ENCODE peak calls at places on chromosomes 16 and 17, in four cellular contexts. One of them, this sample, is unnamed.

GRCh38 chr16:1541293-1542165 is 8.1 kb downstream of the TMEM204 start:
- DNase-seq in IMR-90: no peak
- DNase-seq in ELR: no peak
- DNase-seq in T-helper 1 cell: no peak
- DNase-seq in this sample: no peak

GRCh38 chr16:35908942-35909341 is 2449.5 kb downstream of the TP53TG3F start:
- DNase-seq in ELR: peak
- DNase-seq in IMR-90: no peak
- DNase-seq in T-helper 1 cell: no peak
- DNase-seq in this sample: no peak

GRCh38 chr17:79341816-79342215 is 267.2 kb downstream of the ENGASE start:
- DNase-seq in IMR-90: no peak
- DNase-seq in ELR: no peak
- DNase-seq in T-helper 1 cell: no peak
- DNase-seq in this sample: no peak

GRCh38 chr17:40791808-40792436 is 7.8 kb downstream of the KRT28 start:
- DNase-seq in T-helper 1 cell: no peak
- DNase-seq in ELR: peak
- DNase-seq in IMR-90: peak
- DNase-seq in this sample: peak

GRCh38 chr17:70687421-70687820 is 518.1 kb downstream of the KCNJ2 start:
- DNase-seq in ELR: no peak
- DNase-seq in T-helper 1 cell: no peak
- DNase-seq in IMR-90: no peak
- DNase-seq in this sample: no peak

GRCh38 chr16:4373909-4374742 is 2.5 kb downstream of the VASN start:
- DNase-seq in IMR-90: peak
- DNase-seq in T-helper 1 cell: no peak
- DNase-seq in ELR: peak
- DNase-seq in this sample: peak

GRCh38 chr16:85778873-85779272 is 20.5 kb downstream of the EMC8 start:
- DNase-seq in IMR-90: no peak
- DNase-seq in ELR: no peak
- DNase-seq in T-helper 1 cell: no peak
- DNase-seq in this sample: no peak

GRCh38 chr17:27533874-27534815 is 77.9 kb downstream of the KSR1 start:
- DNase-seq in T-helper 1 cell: no peak
- DNase-seq in IMR-90: peak
- DNase-seq in ELR: peak
- DNase-seq in this sample: peak

GRCh38 chr17:73586153-73586906 is 57.9 kb downstream of the SDK2 start:
- DNase-seq in T-helper 1 cell: no peak
- DNase-seq in ELR: no peak
- DNase-seq in IMR-90: no peak
- DNase-seq in this sample: no peak

GRCh38 chr16:87412371-87412995 is 20.3 kb downstream of the MAP1LC3B start:
- DNase-seq in IMR-90: no peak
- DNase-seq in ELR: no peak
- DNase-seq in T-helper 1 cell: no peak
- DNase-seq in this sample: no peak

This sample was measured in fibroblast of the aortic adventitia.